ENCODE peak calls at places on chromosomes 13 and 19, in seven cellular contexts. R is cardiac septum; U is stimulated activated CD4-positive, alpha-beta T cell treated with anti-CD3 and anti-CD28 coated beads, Interleukin-2, amount 100 ng/mL, for 48 hours; D is tibial nerve; Q is left lung; O is choroid plexus epithelial cell; L is activated B cell treated with CpG ODN at 0.5 μM for 24 hours. X is an unnamed sample.
A peak's percentile ranks its signal among the peaks of the same experiment; 100 is the strongest.

GRCh38 chr19:41189425-41190065 is 3.5 kb upstream of the CYP2S1 start:
- DNase-seq in O (no peak), U (no peak), D (no peak), L (no peak), Q (no peak), R (no peak), X (no peak)

GRCh38 chr19:28940751-28941500 is 272.0 kb downstream of the UQCRFS1 start:
- DNase-seq in O (peak; percentile 69), Q (no peak), U (no peak), D (no peak), L (no peak), R (no peak), X (no peak)

GRCh38 chr19:48881741-48882657 is 9.8 kb downstream of the PPP1R15A start:
- DNase-seq in D (no peak), R (no peak), U (no peak), L (no peak), O (peak; percentile 23), Q (no peak), X (no peak)

GRCh38 chr19:49114630-49115363 is 627 bp downstream of the LIN7B start:
- DNase-seq in D (no peak), U (peak; percentile 36), Q (peak; percentile 88), R (no peak), L (no peak), O (peak; percentile 66), X (peak; percentile 86)

GRCh38 chr13:43878897-43879322 is 630 bp downstream of the CCDC122 start:
- DNase-seq in Q (peak; percentile 95), L (no peak), O (peak; percentile 82), R (peak; percentile 86), U (no peak), D (peak; percentile 33), X (peak; percentile 80)

GRCh38 chr19:4518345-4519171 is at the start of gene PLIN4:
- DNase-seq in D (no peak), U (no peak), L (no peak), O (peak; percentile 60), R (peak; percentile 90), Q (peak; percentile 65), X (no peak)

GRCh38 chr19:13094771-13095392 is 7.8 kb downstream of the LYL1 start:
- DNase-seq in D (no peak), R (no peak), Q (peak; percentile 79), O (no peak), U (no peak), L (peak; percentile 52), X (no peak)

GRCh38 chr19:30003862-30004261 is 61.8 kb downstream of the URI1 start:
- DNase-seq in U (no peak), L (no peak), Q (no peak), R (no peak), D (no peak), O (peak; percentile 20), X (no peak)

GRCh38 chr19:23393121-23393520 is 2.1 kb downstream of the ZNF91 start:
- DNase-seq in Q (no peak), U (no peak), D (no peak), R (no peak), L (no peak), O (peak; percentile 53), X (no peak)

GRCh38 chr19:55253842-55254624 is 4.8 kb downstream of the PPP6R1 start:
- DNase-seq in D (no peak), R (no peak), Q (peak; percentile 77), O (no peak), L (peak; percentile 73), U (peak; percentile 40), X (no peak)

GRCh38 chr19:55657004-55657747 is 2.3 kb downstream of the U2AF2 start:
- DNase-seq in D (no peak), U (no peak), Q (peak; percentile 59), O (no peak), L (no peak), R (no peak), X (no peak)

GRCh38 chr13:26679411-26679810 is 81.2 kb downstream of the GPR12 start:
- DNase-seq in Q (no peak), U (no peak), O (peak; percentile 74), R (no peak), L (no peak), D (no peak), X (no peak)